ENCODE peak calls at places on chromosomes 3 and 15, in eight cellular contexts. L is fibroblast of mammary gland, S is fibroblast of lung, R is SJSA1, H is upper lobe of right lung, A is lower lobe of right lung, I is cardiac muscle cell, F is cardiac fibroblast. V is an unnamed sample.

GRCh38 chr15:96972201-96972600 is 641.7 kb downstream of the NR2F2 start:
- DNase-seq in L (no peak), S (no peak), R (no peak), H (no peak), A (no peak), I (no peak), F (no peak), V (no peak)

GRCh38 chr3:32691847-32692246 is 6.9 kb downstream of the CNOT10 start:
- DNase-seq in L (no peak), S (no peak), R (no peak), H (no peak), A (no peak), I (no peak), F (no peak), V (no peak)

GRCh38 chr3:42839616-42840015 is 30.4 kb downstream of the ACKR2 start:
- DNase-seq in L (peak; percentile 78), S (peak; percentile 78), R (no peak), H (no peak), A (no peak), I (peak; percentile 71), F (peak; percentile 75), V (peak; percentile 49)

GRCh38 chr15:63369296-63369695 is 12.3 kb downstream of the CA12 start:
- DNase-seq in L (no peak), S (no peak), R (no peak), H (no peak), A (no peak), I (no peak), F (no peak), V (no peak)

GRCh38 chr3:196660381-196661166 is 21.1 kb downstream of the NRROS start:
- DNase-seq in L (no peak), S (no peak), R (no peak), H (no peak), A (no peak), I (no peak), F (no peak), V (no peak)

GRCh38 chr3:19334120-19334519 is 185.8 kb downstream of the KCNH8 start:
- DNase-seq in L (no peak), S (no peak), R (no peak), H (no peak), A (no peak), I (no peak), F (no peak), V (no peak)

GRCh38 chr3:8845641-8846040 is 76.2 kb upstream of the OXTR start:
- DNase-seq in L (peak; percentile 61), S (no peak), R (peak; percentile 58), H (no peak), A (no peak), I (no peak), F (no peak), V (no peak)

GRCh38 chr3:155748611-155749365 is 3.9 kb upstream of the PLCH1 start:
- DNase-seq in L (peak; percentile 53), S (no peak), R (no peak), H (no peak), A (no peak), I (no peak), F (no peak), V (no peak)

GRCh38 chr15:66057089-66057488 is 187.8 kb downstream of the RAB11A start:
- DNase-seq in L (no peak), S (no peak), R (no peak), H (no peak), A (no peak), I (no peak), F (no peak), V (no peak)

GRCh38 chr3:149152420-149152819 is 23.0 kb downstream of the HPS3 start:
- DNase-seq in L (peak; percentile 62), S (peak; percentile 19), R (no peak), H (no peak), A (no peak), I (no peak), F (peak; percentile 26), V (no peak)

GRCh38 chr15:90648137-90649070 is 68.7 kb upstream of the BLM start:
- DNase-seq in L (peak; percentile 89), S (peak; percentile 91), R (peak; percentile 69), H (peak; percentile 75), A (peak; percentile 80), I (peak; percentile 81), F (peak; percentile 81), V (peak; percentile 75)

GRCh38 chr3:45180051-45180450 is 33.9 kb upstream of the CDCP1 start:
- DNase-seq in L (peak; percentile 52), S (peak; percentile 63), R (peak; percentile 55), H (no peak), A (no peak), I (no peak), F (peak; percentile 41), V (no peak)

GRCh38 chr3:50205719-50206276 is 727 bp downstream of the SLC38A3 start:
- DNase-seq in L (no peak), S (no peak), R (no peak), H (no peak), A (peak; percentile 66), I (peak; percentile 65), F (no peak), V (no peak)
- H3K4me3 ChIP-seq in L (no peak overlapping the region), S (no peak overlapping the region), R (no peak overlapping the region), H (peak overlapping the region; percentile 37), A (peak overlapping the region; percentile 48), I (peak overlapping the region; percentile 56), F (no peak overlapping the region), V (peak overlapping the region; percentile 9)

GRCh38 chr15:67824900-67825879 is at the start of gene SKOR1:
- DNase-seq in L (peak; percentile 32), S (peak; percentile 39), R (no peak), H (peak; percentile 65), A (no peak), I (peak; percentile 65), F (peak; percentile 49), V (no peak)
- H3K4me3 ChIP-seq in L (no peak within 1 kb of the TSS), S (no peak within 1 kb of the TSS), R (no peak within 1 kb of the TSS), H (no peak within 1 kb of the TSS), A (peak within 1 kb of the TSS; percentile 21), I (no peak within 1 kb of the TSS), F (peak within 1 kb of the TSS; percentile 30), V (peak within 1 kb of the TSS; percentile 3)

DNA sequence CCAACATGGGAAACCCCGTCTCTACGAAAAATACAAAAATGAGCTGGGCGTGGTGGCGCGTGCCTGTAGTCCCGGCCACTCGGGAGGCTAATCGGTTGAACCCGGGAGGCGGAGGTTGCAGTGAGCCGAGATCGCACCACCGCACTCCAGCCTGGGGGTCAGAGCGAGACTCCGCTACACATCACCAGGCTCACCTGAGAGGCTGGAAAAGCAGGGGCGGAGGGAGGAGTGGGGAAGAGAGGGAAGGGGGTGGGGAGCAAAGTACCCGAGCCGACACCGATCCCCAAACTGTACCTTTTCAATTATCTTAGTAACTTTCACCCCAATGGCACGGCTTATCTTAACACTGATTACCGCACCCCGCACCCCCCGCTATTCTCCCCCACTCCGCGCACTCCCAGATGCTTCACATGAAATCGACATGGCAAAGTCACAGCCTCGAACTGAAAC is 46.4 kb upstream of the SYNM start:
- DNase-seq in L (peak; percentile 12), S (no peak), R (no peak), H (no peak), A (no peak), I (no peak), F (no peak), V (no peak)
- H3K4me3 ChIP-seq in L (peak overlapping the region; percentile 58), S (peak overlapping the region; percentile 55), R (peak overlapping the region; percentile 23), H (peak overlapping the region; percentile 21), A (peak overlapping the region; percentile 43), I (peak overlapping the region; percentile 32), F (peak overlapping the region; percentile 54), V (no peak overlapping the region)

DNA sequence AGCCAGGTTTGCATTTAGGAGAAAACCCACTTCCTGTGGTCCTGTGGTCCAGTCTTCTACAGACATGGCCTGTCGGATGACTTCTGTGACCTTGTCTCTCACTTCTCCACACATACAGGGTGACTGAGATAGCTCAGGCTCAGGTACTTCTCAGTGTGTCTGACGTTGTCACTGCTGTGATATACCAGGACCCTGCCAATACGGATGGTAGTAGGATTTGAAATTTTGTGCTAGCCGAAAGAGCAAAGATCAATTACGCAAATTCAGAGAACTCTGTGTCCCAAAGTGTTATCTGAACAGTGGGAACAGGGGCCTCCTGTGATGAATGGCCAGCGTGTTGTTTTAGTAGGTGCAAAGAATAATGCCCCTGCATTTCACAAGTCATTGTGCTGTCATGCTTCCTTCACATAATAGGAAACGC is 128.9 kb downstream of the MCTP2 start:
- DNase-seq in L (no peak), S (no peak), R (no peak), H (no peak), A (no peak), I (no peak), F (no peak), V (no peak)
- H3K4me3 ChIP-seq in L (no peak overlapping the region), S (no peak overlapping the region), R (no peak overlapping the region), H (no peak overlapping the region), A (no peak overlapping the region), I (no peak overlapping the region), F (no peak overlapping the region), V (no peak overlapping the region)